ENCODE peak calls at places on chromosomes 2 and 18, in four cellular contexts. D, N, E and C are unnamed samples.

GRCh38 chr18:73908323-73908722 is 239.3 kb downstream of the FBXO15 start:
- DNase-seq in D (peak; percentile 4), N (no peak), E (no peak), C (no peak)

GRCh38 chr2:214628091-214628490 is 181.4 kb downstream of the BARD1 start:
- DNase-seq in D (no peak), N (no peak), E (no peak), C (no peak)

GRCh38 chr2:241780939-241781569 is 4.4 kb downstream of the GAL3ST2 start:
- DNase-seq in D (no peak), N (no peak), E (no peak), C (no peak)

GRCh38 chr2:70014959-70015358 is 53.5 kb upstream of the ASPRV1 start:
- DNase-seq in D (no peak), N (no peak), E (no peak), C (no peak)

GRCh38 chr18:48733854-48734253 is 195.0 kb downstream of the CTIF start:
- DNase-seq in D (no peak), N (no peak), E (no peak), C (no peak)

GRCh38 chr2:26887142-26887541 is 39.2 kb downstream of the DPYSL5 start:
- DNase-seq in D (no peak), N (no peak), E (no peak), C (no peak)

GRCh38 chr2:215369191-215369760 is 57.4 kb downstream of the ATIC start:
- DNase-seq in D (no peak), N (no peak), E (no peak), C (no peak)

GRCh38 chr2:84904717-84905174 is 710 bp upstream of the TMSB10 start:
- DNase-seq in D (peak; percentile 80), N (peak; percentile 60), E (no peak), C (no peak)

GRCh38 chr18:62399306-62399705 is 74.2 kb downstream of the TNFRSF11A start:
- DNase-seq in D (no peak), N (no peak), E (no peak), C (no peak)

GRCh38 chr2:41207578-41207977 is 755.7 kb upstream of the SLC8A1 start:
- DNase-seq in D (no peak), N (no peak), E (no peak), C (no peak)

GRCh38 chr2:53334610-53335009 is 433.0 kb upstream of the CHAC2 start:
- DNase-seq in D (no peak), N (no peak), E (no peak), C (no peak)

GRCh38 chr2:96927420-96928171 is 57.7 kb upstream of the SEMA4C start:
- DNase-seq in D (no peak), N (no peak), E (no peak), C (no peak)

GRCh38 chr2:217433522-217433921 is 569.3 kb downstream of the TNS1 start:
- DNase-seq in D (no peak), N (no peak), E (no peak), C (no peak)

GRCh38 chr2:14358774-14359173 is 273.7 kb upstream of the LRATD1 start:
- DNase-seq in D (no peak), N (no peak), E (no peak), C (no peak)

GRCh38 chr2:128322651-128323491 is 4.2 kb upstream of the HS6ST1 start:
- DNase-seq in D (no peak), N (no peak), E (no peak), C (no peak)

GRCh38 chr18:6434987-6435709 is 20.4 kb upstream of the L3MBTL4 start:
- DNase-seq in D (no peak), N (no peak), E (no peak), C (no peak)

GRCh38 chr2:238320648-238321281 is 447 bp downstream of the TRAF3IP1 start:
- DNase-seq in D (no peak), N (no peak), E (no peak), C (no peak)

GRCh38 chr2:85445316-85446295 is 27.1 kb downstream of the SH2D6 start:
- DNase-seq in D (peak; percentile 67), N (no peak), E (no peak), C (no peak)

GRCh38 chr2:158518083-158518482 is 61.3 kb downstream of the PKP4 start:
- DNase-seq in D (peak; percentile 28), N (no peak), E (no peak), C (no peak)

GRCh38 chr18:7635948-7636347 is 68.8 kb downstream of the PTPRM start:
- DNase-seq in D (no peak), N (no peak), E (no peak), C (peak; percentile 49)

GRCh38 chr18:74654637-74655036 is 57.0 kb downstream of the ZNF407 start:
- DNase-seq in D (peak; percentile 1), N (no peak), E (no peak), C (no peak)

GRCh38 chr18:23487738-23488625 is 15.3 kb upstream of the RMC1 start:
- DNase-seq in D (no peak), N (peak; percentile 73), E (peak; percentile 62), C (peak; percentile 60)

GRCh38 chr18:67731853-67732252 is 215.3 kb upstream of the DSEL start:
- DNase-seq in D (no peak), N (no peak), E (no peak), C (no peak)

GRCh38 chr2:33673937-33674336 is 74.8 kb upstream of the FAM98A start:
- DNase-seq in D (peak; percentile 26), N (no peak), E (no peak), C (no peak)

GRCh38 chr2:86238354-86238753 is 39.1 kb downstream of the MRPL35 start:
- DNase-seq in D (no peak), N (no peak), E (peak; percentile 74), C (no peak)

GRCh38 chr18:2889761-2890192 is 43.0 kb downstream of the EMILIN2 start:
- DNase-seq in D (no peak), N (no peak), E (no peak), C (peak; percentile 33)
- TF ChIP-seq CHD4 in D (no peak), N (no peak), E (no peak), C (no peak)

DNA sequence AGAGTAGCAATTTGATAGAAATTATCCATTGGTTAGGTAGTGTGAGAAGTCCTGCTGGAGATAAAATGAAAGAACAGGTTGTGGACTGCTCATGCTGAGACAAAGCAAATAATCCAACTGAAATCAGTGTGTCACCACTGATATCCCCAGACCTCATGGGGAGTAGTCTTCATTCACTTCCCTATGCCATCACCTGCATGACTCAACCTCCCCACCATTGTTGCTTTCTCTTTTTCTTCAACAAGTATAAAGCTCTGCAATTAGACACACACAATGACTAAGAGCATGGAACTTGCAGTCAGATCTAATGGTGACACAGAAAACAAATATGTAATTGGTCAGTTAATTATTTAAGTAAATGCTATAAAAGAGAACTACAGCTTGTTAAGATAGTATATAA is 475.3 kb downstream of the RIT2 start:
- DNase-seq in D (no peak), N (no peak), E (no peak), C (no peak)
- TF ChIP-seq CHD4 in D (no peak), N (no peak), E (no peak), C (no peak)

DNA sequence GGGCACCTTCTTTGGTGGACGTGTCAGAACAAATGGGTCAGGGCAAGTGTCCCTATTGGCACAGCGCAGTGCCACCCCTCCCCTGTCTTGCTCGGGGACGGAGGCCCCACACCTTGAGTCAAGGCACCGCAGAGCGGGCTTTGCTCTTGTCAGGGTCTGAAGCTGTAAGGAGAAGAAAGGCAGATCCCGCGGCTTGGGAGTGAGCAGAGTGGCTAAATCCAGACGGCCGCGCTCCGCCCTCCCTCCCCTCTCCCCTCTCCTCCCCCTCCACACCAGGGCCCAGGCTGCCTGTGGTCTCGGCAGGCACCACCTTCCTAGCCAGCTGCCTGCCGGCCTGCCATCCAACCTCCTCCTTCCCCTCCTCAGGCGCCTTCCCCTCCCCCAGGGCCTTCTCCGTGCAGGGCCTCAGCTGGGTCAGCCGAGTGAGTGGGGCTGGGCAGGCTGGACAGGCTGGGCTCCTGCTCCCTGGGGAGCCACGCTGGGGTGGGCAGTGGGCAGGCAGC is 25.8 kb downstream of the SPEG start:
- DNase-seq in D (no peak), N (peak; percentile 43), E (no peak), C (no peak)
- TF ChIP-seq CHD4 in D (no peak), N (no peak), E (no peak), C (no peak)

DNA sequence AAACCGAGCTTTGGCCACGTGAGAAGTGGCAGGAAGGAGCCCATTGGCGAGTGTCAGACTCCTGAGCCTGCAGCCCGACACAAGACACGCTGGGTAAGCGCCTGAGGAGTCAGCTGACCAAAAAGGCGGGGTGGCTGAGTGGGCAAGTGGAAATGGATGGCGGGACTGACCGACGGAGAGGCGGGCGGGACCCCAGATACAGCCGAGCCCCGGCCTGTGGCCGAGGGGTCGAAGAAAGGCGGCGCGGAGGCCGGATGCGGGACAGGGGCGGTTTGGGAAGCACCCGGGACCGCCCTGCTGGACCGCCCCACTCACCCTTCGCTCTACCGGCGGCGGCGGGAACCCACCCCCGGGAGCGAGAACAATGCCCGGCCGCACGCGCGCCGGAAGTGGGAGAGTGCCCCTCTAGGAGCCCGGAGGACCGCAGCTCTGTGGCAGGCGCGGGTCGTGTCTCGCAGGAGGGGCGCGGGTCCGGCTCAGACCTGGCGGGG is 22.8 kb downstream of the ZSCAN30 start:
- DNase-seq in D (no peak), N (no peak), E (no peak), C (no peak)
- TF ChIP-seq CHD4 in D (no peak), N (no peak), E (no peak), C (no peak)

DNA sequence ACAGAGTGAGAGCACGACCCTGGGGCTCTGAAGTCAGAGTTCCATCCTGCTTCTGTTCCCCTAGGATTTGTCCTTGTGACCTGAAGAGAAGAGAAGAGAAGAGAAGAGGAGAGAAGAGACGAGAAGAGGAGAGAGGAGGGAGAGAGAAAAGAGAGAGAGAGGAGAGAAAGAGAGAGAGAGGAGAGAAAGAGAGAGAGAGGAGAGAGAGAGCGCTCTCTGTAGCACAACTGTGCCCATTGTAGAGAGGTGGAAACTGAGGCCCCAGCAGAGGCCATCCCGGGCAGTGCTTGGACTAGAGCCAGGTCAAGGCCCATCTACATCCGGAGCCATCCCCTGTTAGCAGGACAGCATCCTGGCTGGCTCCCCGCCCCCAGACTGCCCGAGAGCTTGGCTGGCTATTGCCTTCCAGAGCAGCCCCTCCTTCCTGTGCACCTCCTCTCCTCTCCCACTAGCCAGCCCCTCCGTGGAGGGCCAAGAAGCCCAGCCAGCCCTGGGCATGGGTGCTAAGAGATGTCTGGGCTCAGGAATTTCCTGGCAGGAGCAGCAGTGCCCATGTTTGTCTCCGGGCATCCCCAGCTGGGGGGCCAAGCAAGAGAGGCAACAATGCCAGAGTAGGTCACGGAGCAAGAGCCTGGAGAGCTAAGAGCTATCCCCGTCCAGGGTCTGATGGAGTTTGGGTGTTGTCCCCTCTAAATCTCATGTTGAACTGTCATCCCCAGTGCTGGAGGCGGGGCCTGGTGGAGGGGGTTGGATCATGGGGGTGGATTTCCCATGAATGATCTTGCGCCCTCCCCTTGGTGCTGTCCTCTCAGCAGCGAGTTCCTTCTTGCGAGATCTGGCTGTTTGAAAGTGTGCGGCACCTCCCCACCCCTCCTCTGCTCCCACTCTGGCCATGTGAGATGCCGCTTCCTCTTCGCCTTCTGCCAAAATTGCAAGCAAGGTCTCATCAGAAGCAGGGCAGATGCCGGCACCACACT is 18.2 kb upstream of the GPR55 start:
- DNase-seq in D (no peak), N (no peak), E (peak; percentile 82), C (no peak)
- TF ChIP-seq CHD4 in D (no peak), N (no peak), E (no peak), C (no peak)